ENCODE peak calls at places on chromosomes 3 and 15, in four cellular contexts. One of them, this sample, is unnamed.

GRCh38 chr3:36258381-36258780 is 121.9 kb upstream of the STAC start:
- DNase-seq in A549: no peak
- DNase-seq in putamen: no peak
- DNase-seq in GM10248: no peak
- DNase-seq in this sample: no peak

GRCh38 chr15:86159436-86159835 is 79.8 kb downstream of the AGBL1 start:
- DNase-seq in A549: no peak
- DNase-seq in putamen: no peak
- DNase-seq in GM10248: no peak
- DNase-seq in this sample: no peak

GRCh38 chr3:19216669-19217337 is 68.5 kb downstream of the KCNH8 start:
- DNase-seq in A549: no peak
- DNase-seq in putamen: no peak
- DNase-seq in GM10248: no peak
- DNase-seq in this sample: no peak

GRCh38 chr3:174945276-174945675 is 86.1 kb downstream of the NAALADL2 start:
- DNase-seq in A549: no peak
- DNase-seq in putamen: no peak
- DNase-seq in GM10248: no peak
- DNase-seq in this sample: no peak

GRCh38 chr15:63306480-63307073 is 29.2 kb downstream of the APH1B start:
- DNase-seq in A549: no peak
- DNase-seq in putamen: no peak
- DNase-seq in GM10248: no peak
- DNase-seq in this sample: no peak

GRCh38 chr3:114848087-114848486 is 299.0 kb downstream of the ZBTB20 start:
- DNase-seq in A549: no peak
- DNase-seq in putamen: peak
- DNase-seq in GM10248: no peak
- DNase-seq in this sample: no peak

GRCh38 chr15:63857459-63857856 is 23.7 kb upstream of the HERC1 start:
- DNase-seq in A549: no peak
- DNase-seq in putamen: no peak
- DNase-seq in GM10248: no peak
- DNase-seq in this sample: no peak

GRCh38 chr15:38864827-38865604 is 300.4 kb upstream of the RASGRP1 start:
- DNase-seq in A549: no peak
- DNase-seq in putamen: no peak
- DNase-seq in GM10248: no peak
- DNase-seq in this sample: no peak

GRCh38 chr15:40776537-40777141 is 6.9 kb downstream of the C15orf62 start:
- DNase-seq in A549: no peak
- DNase-seq in putamen: no peak
- DNase-seq in GM10248: no peak
- DNase-seq in this sample: no peak

GRCh38 chr15:64137226-64137833 is 14.2 kb upstream of the SNX22 start:
- DNase-seq in A549: no peak
- DNase-seq in putamen: no peak
- DNase-seq in GM10248: no peak
- DNase-seq in this sample: no peak

GRCh38 chr3:149479621-149480325 is 5.3 kb downstream of the TM4SF4 start:
- DNase-seq in A549: peak
- DNase-seq in putamen: no peak
- DNase-seq in GM10248: no peak
- DNase-seq in this sample: peak

GRCh38 chr3:116339441-116340028 is 105.8 kb downstream of the LSAMP start:
- DNase-seq in A549: no peak
- DNase-seq in putamen: peak
- DNase-seq in GM10248: no peak
- DNase-seq in this sample: no peak

GRCh38 chr15:64009798-64010241 is 36.5 kb downstream of the DAPK2 start:
- DNase-seq in A549: no peak
- DNase-seq in putamen: no peak
- DNase-seq in GM10248: no peak
- DNase-seq in this sample: no peak

GRCh38 chr3:101850327-101851048 is 1.2 kb downstream of the NFKBIZ start:
- DNase-seq in A549: no peak
- DNase-seq in putamen: no peak
- DNase-seq in GM10248: no peak
- DNase-seq in this sample: no peak

GRCh38 chr15:72827216-72827615 is 43.7 kb upstream of the ADPGK start:
- DNase-seq in A549: no peak
- DNase-seq in putamen: no peak
- DNase-seq in GM10248: no peak
- DNase-seq in this sample: no peak

GRCh38 chr15:77036537-77037474 is 34.1 kb downstream of the TSPAN3 start:
- DNase-seq in A549: no peak
- DNase-seq in putamen: no peak
- DNase-seq in GM10248: peak
- DNase-seq in this sample: no peak

GRCh38 chr15:39698444-39699390 is 83.9 kb downstream of the FSIP1 start:
- DNase-seq in A549: no peak
- DNase-seq in putamen: no peak
- DNase-seq in GM10248: no peak
- DNase-seq in this sample: no peak

GRCh38 chr3:72234394-72234793 is 449.4 kb upstream of the PROK2 start:
- DNase-seq in A549: no peak
- DNase-seq in putamen: no peak
- DNase-seq in GM10248: no peak
- DNase-seq in this sample: no peak

GRCh38 chr3:112293368-112294321 is at the start of gene SLC9C1:
- DNase-seq in A549: peak
- DNase-seq in putamen: peak
- DNase-seq in GM10248: peak
- DNase-seq in this sample: peak

GRCh38 chr15:83436513-83437158 is 10.5 kb upstream of the SH3GL3 start:
- DNase-seq in A549: peak
- DNase-seq in putamen: peak
- DNase-seq in GM10248: no peak
- DNase-seq in this sample: peak

GRCh38 chr3:71122641-71123040 is 460.9 kb downstream of the FOXP1 start:
- DNase-seq in A549: no peak
- DNase-seq in putamen: no peak
- DNase-seq in GM10248: no peak
- DNase-seq in this sample: no peak

GRCh38 chr15:101070502-101071273 is 151.5 kb downstream of the LRRK1 start:
- DNase-seq in A549: no peak
- DNase-seq in putamen: no peak
- DNase-seq in GM10248: no peak
- DNase-seq in this sample: peak